ENCODE peak calls at places on chromosome 21, in ten cellular contexts. Z is adipocyte, E is fibroblast of pulmonary artery, O is spleen, W is choroid plexus epithelial cell, D is HepG2, Y is left ventricle myocardium inferior, C is foreskin fibroblast, N is K562, T is cardiac fibroblast. L is an unnamed sample.
A peak's percentile ranks its signal among the peaks of the same experiment; 100 is the strongest.

GRCh38 chr21:46295996-46296752 is 10.0 kb downstream of the YBEY start:
- DNase-seq in O (peak; percentile 92), E (peak; percentile 86), N (peak; percentile 72), Z (peak; percentile 64), W (peak; percentile 78), Y (peak; percentile 92), D (peak; percentile 91), T (peak; percentile 93), C (peak; percentile 99), L (peak; percentile 38)

GRCh38 chr21:28325618-28326017 is 667.1 kb downstream of the LTN1 start:
- DNase-seq in Y (no peak), N (no peak), D (no peak), W (no peak), Z (no peak), O (no peak), C (no peak), E (no peak), T (no peak), L (no peak)

GRCh38 chr21:39350094-39351006 is 1.5 kb upstream of the HMGN1 start:
- DNase-seq in W (no peak), N (no peak), Z (no peak), E (no peak), D (no peak), C (peak; percentile 26), T (no peak), Y (no peak), O (no peak), L (no peak)

GRCh38 chr21:45611296-45611695 is 32.2 kb upstream of the PCBP3 start:
- DNase-seq in T (no peak), Z (no peak), C (no peak), Y (no peak), O (peak; percentile 58), E (no peak), W (no peak), N (no peak), D (no peak), L (no peak)

GRCh38 chr21:39527664-39528381 is 76.1 kb downstream of the SH3BGR start:
- DNase-seq in O (no peak), C (no peak), W (no peak), T (no peak), D (peak; percentile 67), Z (no peak), N (no peak), E (no peak), Y (no peak), L (peak; percentile 20)

GRCh38 chr21:31732538-31732864 is 583 bp upstream of the SCAF4 start:
- DNase-seq in T (no peak), D (peak; percentile 66), N (no peak), Z (no peak), E (no peak), O (no peak), C (no peak), W (no peak), Y (no peak), L (no peak)

GRCh38 chr21:29235714-29236197 is 63.0 kb upstream of the BACH1 start:
- DNase-seq in N (no peak), T (no peak), Z (no peak), D (no peak), W (no peak), C (no peak), O (no peak), Y (no peak), E (no peak), L (no peak)

GRCh38 chr21:32930673-32931072 is 95.1 kb upstream of the OLIG2 start:
- DNase-seq in Z (no peak), W (no peak), Y (no peak), C (no peak), D (no peak), E (no peak), O (no peak), N (no peak), T (no peak), L (no peak)

GRCh38 chr21:29168874-29169273 is 38.4 kb downstream of the MAP3K7CL start:
- DNase-seq in Z (no peak), T (no peak), D (peak; percentile 25), Y (no peak), O (no peak), N (no peak), E (no peak), C (no peak), W (no peak), L (no peak)

GRCh38 chr21:27569831-27570230 is 602.9 kb upstream of the ADAMTS5 start:
- DNase-seq in D (no peak), N (no peak), E (peak; percentile 26), O (no peak), W (no peak), Y (no peak), C (no peak), Z (peak; percentile 19), T (peak; percentile 71), L (no peak)

GRCh38 chr21:17491716-17492414 is 21.0 kb upstream of the CXADR start:
- DNase-seq in O (no peak), Z (peak; percentile 92), D (no peak), C (peak; percentile 97), W (peak; percentile 99), T (peak; percentile 99), Y (no peak), N (no peak), E (peak; percentile 97), L (peak; percentile 21)

GRCh38 chr21:16085436-16085835 is 355.7 kb downstream of the USP25 start:
- DNase-seq in O (no peak), E (no peak), T (peak; percentile 28), C (peak; percentile 72), Y (no peak), Z (peak; percentile 9), N (no peak), D (no peak), W (no peak), L (no peak)

GRCh38 chr21:26732442-26733221 is 112.6 kb downstream of the ADAMTS1 start:
- DNase-seq in N (no peak), Y (no peak), Z (peak; percentile 78), O (no peak), T (peak; percentile 66), W (peak; percentile 79), C (peak; percentile 76), E (peak; percentile 68), D (peak; percentile 6), L (peak; percentile 66)

GRCh38 chr21:16308269-16308668 is 578.5 kb downstream of the USP25 start:
- DNase-seq in Z (peak; percentile 42), C (no peak), E (peak; percentile 21), Y (no peak), D (no peak), N (no peak), W (peak; percentile 79), T (peak; percentile 54), O (no peak), L (no peak)

GRCh38 chr21:26130249-26130896 is 40.2 kb downstream of the APP start:
- DNase-seq in O (no peak), Z (peak; percentile 68), D (no peak), C (peak; percentile 24), N (no peak), E (peak; percentile 81), Y (no peak), W (peak; percentile 91), T (peak; percentile 75), L (no peak)

GRCh38 chr21:17462276-17462981 is 50.4 kb upstream of the CXADR start:
- DNase-seq in W (peak; percentile 39), N (no peak), T (peak; percentile 67), Z (no peak), C (no peak), Y (no peak), E (peak; percentile 21), D (peak; percentile 98), O (no peak), L (peak; percentile 76)

GRCh38 chr21:27024316-27024715 is 57.4 kb upstream of the ADAMTS5 start:
- DNase-seq in Y (no peak), T (peak; percentile 64), Z (peak; percentile 83), N (no peak), W (peak; percentile 83), O (no peak), D (no peak), C (peak; percentile 22), E (peak; percentile 55), L (no peak)

GRCh38 chr21:19935459-19935858 is 1062.8 kb upstream of the NCAM2 start:
- DNase-seq in N (no peak), W (no peak), Y (no peak), D (no peak), T (no peak), Z (no peak), C (no peak), O (no peak), E (no peak), L (no peak)
- H3K4me3 ChIP-seq in N (no peak overlapping the region), W (no peak overlapping the region), Y (no peak overlapping the region), D (no peak overlapping the region), T (no peak overlapping the region), Z (no peak overlapping the region), C (no peak overlapping the region), O (no peak overlapping the region), E (no peak overlapping the region), L (no peak overlapping the region)

DNA sequence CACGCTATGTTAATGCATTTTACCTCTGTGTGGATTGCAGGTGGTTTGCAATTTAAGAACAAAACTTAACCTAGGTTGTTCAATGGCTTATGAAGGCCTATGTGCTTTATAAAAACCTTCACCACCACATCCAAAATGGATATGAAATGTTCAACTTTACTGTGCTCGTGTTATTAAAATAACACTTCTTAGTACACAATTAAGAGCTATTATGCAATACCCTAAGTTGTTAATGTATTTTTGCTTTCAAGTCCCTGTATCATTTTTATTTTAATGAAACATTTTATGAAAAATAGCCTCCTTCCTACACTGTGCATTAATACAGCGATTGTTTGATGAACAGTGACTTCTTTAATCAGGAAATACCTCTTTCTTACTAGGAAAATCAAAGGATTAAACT is 12.0 kb downstream of the NCAM2 start:
- DNase-seq in Z (no peak), Y (no peak), D (no peak), T (no peak), W (no peak), C (no peak), O (no peak), N (no peak), E (no peak), L (no peak)
- H3K4me3 ChIP-seq in Z (no peak overlapping the region), Y (no peak overlapping the region), D (no peak overlapping the region), T (no peak overlapping the region), W (no peak overlapping the region), C (no peak overlapping the region), O (no peak overlapping the region), N (no peak overlapping the region), E (no peak overlapping the region), L (no peak overlapping the region)

GRCh38 chr21:35044770-35045538 is 4.1 kb downstream of the RUNX1 start:
- DNase-seq in D (no peak), E (no peak), T (no peak), O (no peak), Y (no peak), C (no peak), N (no peak), W (no peak), Z (no peak), L (no peak)
- H3K4me3 ChIP-seq in D (no peak overlapping the region), E (no peak overlapping the region), T (no peak overlapping the region), O (no peak overlapping the region), Y (no peak overlapping the region), C (no peak overlapping the region), N (no peak overlapping the region), W (no peak overlapping the region), Z (no peak overlapping the region), L (no peak overlapping the region)

DNA sequence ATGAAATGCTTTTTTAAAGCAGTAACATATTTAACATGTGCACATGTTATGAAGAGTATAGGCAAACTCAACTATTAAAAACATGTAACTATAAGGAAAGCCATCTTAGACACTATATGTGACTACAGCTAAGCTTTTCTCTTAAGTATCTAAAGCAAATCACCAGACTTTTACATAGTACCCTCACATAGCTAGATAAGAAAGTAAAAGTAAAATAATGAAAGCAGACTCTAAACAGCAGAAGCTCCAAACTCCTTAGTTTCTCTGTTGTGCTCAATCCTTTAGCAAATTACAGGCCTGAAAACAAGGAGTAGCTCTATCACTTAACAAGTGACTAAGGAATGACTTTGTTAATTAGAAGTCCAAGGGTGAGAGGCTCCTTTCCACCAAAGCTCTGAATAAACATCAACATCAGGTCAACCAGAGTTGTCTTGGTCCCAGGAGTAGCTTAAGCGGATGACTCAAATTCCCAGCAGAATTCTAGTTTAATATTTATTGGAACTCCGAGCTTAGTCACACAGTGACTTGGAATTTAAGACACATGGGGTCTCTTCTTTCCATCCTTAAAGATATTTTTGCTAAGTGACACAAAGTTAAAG is 6.0 kb downstream of the NRIP1 start:
- DNase-seq in E (peak; percentile 48), W (peak; percentile 65), N (peak; percentile 34), D (no peak), O (no peak), C (peak; percentile 67), Y (no peak), T (peak; percentile 86), Z (peak; percentile 68), L (peak; percentile 44)
- H3K4me3 ChIP-seq in E (peak overlapping the region; percentile 39), W (peak overlapping the region; percentile 28), N (no peak overlapping the region), D (peak overlapping the region; percentile 2), O (no peak overlapping the region), C (peak overlapping the region; percentile 35), Y (peak overlapping the region; percentile 39), T (peak overlapping the region; percentile 28), Z (peak overlapping the region; percentile 74), L (no peak overlapping the region)

L was measured in hepatocyte.